ENCODE peak calls at places on chromosomes 6 and 20, in seven cellular contexts. W is BE2C, V is breast epithelium, Q is lower lobe of right lung, A is suprapubic skin, O is PC-9, M is heart left ventricle. L is an unnamed sample. For H3K4me1 and H3K27me3, the result is how much of the 10 kb centered on the place peaks cover.

GRCh38 chr6:149211046-149211571 is 106.4 kb upstream of the TAB2 start:
- DNase-seq in M (no peak), O (no peak), W (no peak), A (no peak), Q (no peak), V (no peak), L (no peak)

GRCh38 chr6:134750669-134751068 is 199.2 kb downstream of the ALDH8A1 start:
- DNase-seq in V (no peak), Q (no peak), M (no peak), A (no peak), O (no peak), W (no peak), L (no peak)

GRCh38 chr6:143510991-143511891 is at the start of gene FUCA2:
- DNase-seq in Q (peak), V (peak), A (peak), O (peak), W (peak), M (peak), L (peak)

GRCh38 chr20:22931653-22932052 is 103.5 kb upstream of the SSTR4 start:
- DNase-seq in O (no peak), Q (no peak), W (no peak), V (no peak), A (no peak), M (no peak), L (no peak)

GRCh38 chr20:37562695-37563480 is 35.2 kb upstream of the BLCAP start:
- DNase-seq in M (no peak), W (no peak), V (no peak), A (peak), O (no peak), Q (no peak), L (no peak)

GRCh38 chr20:59004493-59004762 is 2.6 kb downstream of the CTSZ start:
- DNase-seq in A (no peak), Q (peak), W (no peak), V (peak), O (no peak), M (peak), L (no peak)

GRCh38 chr6:28496099-28496779 is 19.4 kb downstream of the GPX6 start:
- DNase-seq in W (no peak), M (no peak), O (no peak), V (no peak), Q (no peak), A (no peak), L (no peak)

GRCh38 chr20:59955131-59955796 is 3.0 kb upstream of the CDH26 start:
- DNase-seq in Q (no peak), A (no peak), O (no peak), M (no peak), W (no peak), V (no peak), L (no peak)

GRCh38 chr6:15401769-15402250 is 155.9 kb downstream of the JARID2 start:
- DNase-seq in M (no peak), Q (no peak), O (no peak), W (no peak), A (no peak), V (no peak), L (peak)

GRCh38 chr20:62069741-62070216 is 4.1 kb upstream of the TAF4 start:
- DNase-seq in Q (no peak), M (no peak), V (no peak), W (no peak), O (no peak), A (no peak), L (no peak)

GRCh38 chr20:55200317-55200716 is 724.9 kb downstream of the DOK5 start:
- DNase-seq in A (no peak), Q (no peak), W (no peak), O (no peak), M (no peak), V (no peak), L (peak)

GRCh38 chr6:169224185-169224695 is 29.4 kb downstream of the THBS2 start:
- DNase-seq in M (no peak), O (no peak), V (no peak), Q (no peak), W (no peak), A (no peak), L (peak)

GRCh38 chr6:34513628-34514027 is 42.5 kb downstream of the SPDEF start:
- DNase-seq in A (no peak), V (no peak), M (no peak), Q (peak), W (no peak), O (no peak), L (no peak)

GRCh38 chr20:60220655-60221054 is 262.4 kb downstream of the CDH26 start:
- DNase-seq in O (no peak), Q (no peak), W (no peak), A (no peak), M (no peak), V (no peak), L (no peak)

GRCh38 chr20:39823239-39823638 is 861.1 kb downstream of the DHX35 start:
- DNase-seq in A (no peak), O (no peak), V (no peak), W (no peak), Q (no peak), M (peak), L (no peak)

GRCh38 chr20:2365666-2366065 is 15.0 kb upstream of the TGM6 start:
- DNase-seq in V (no peak), O (no peak), Q (no peak), W (no peak), M (no peak), A (no peak), L (no peak)

GRCh38 chr20:59811681-59812171 is 121.7 kb downstream of the SYCP2 start:
- DNase-seq in V (peak), O (no peak), Q (no peak), M (no peak), A (no peak), W (no peak), L (no peak)

GRCh38 chr20:61315319-61315718 is 63.3 kb downstream of the CDH4 start:
- DNase-seq in A (no peak), Q (no peak), W (no peak), V (no peak), O (no peak), M (no peak), L (no peak)

GRCh38 chr6:93040375-93040774 is 379.0 kb downstream of the EPHA7 start:
- DNase-seq in M (no peak), A (no peak), O (no peak), V (no peak), W (no peak), Q (no peak), L (no peak)

GRCh38 chr20:7980332-7981046 is 39.1 kb downstream of the TMX4 start:
- DNase-seq in M (no peak), O (peak), V (no peak), A (no peak), Q (no peak), W (peak), L (no peak)

GRCh38 chr6:100343678-100344077 is 121.0 kb downstream of the SIM1 start:
- DNase-seq in O (no peak), W (no peak), Q (no peak), M (no peak), V (no peak), A (no peak), L (no peak)

GRCh38 chr6:122555561-122555960 is 54.6 kb upstream of the PKIB start:
- DNase-seq in V (no peak), M (no peak), O (no peak), W (no peak), A (no peak), Q (no peak), L (no peak)

GRCh38 chr6:163338671-163339405 is 75.7 kb upstream of the QKI start:
- DNase-seq in O (no peak), A (no peak), V (no peak), W (no peak), M (peak), Q (no peak), L (no peak)

GRCh38 chr6:104957301-104958177 is 632 bp downstream of the LIN28B start:
- DNase-seq in M (peak), A (no peak), O (no peak), W (peak), Q (no peak), V (no peak), L (no peak)

GRCh38 chr6:105035299-105035698 is 78.4 kb downstream of the LIN28B start:
- DNase-seq in V (no peak), O (no peak), W (no peak), M (no peak), A (no peak), Q (no peak), L (no peak)

GRCh38 chr20:49278817-49279676 is 1.2 kb upstream of the ZNFX1 start:
- DNase-seq in W (no peak), A (no peak), Q (peak), O (peak), M (no peak), V (no peak), L (no peak)
- H3K4me1 ChIP-seq in W (under half), A (half or more), Q (half or more), O (half or more), M (half or more), V (under half), L (under half)

GRCh38 chr6:1552296-1552761 is 57.4 kb upstream of the FOXC1 start:
- DNase-seq in A (no peak), O (no peak), Q (no peak), V (no peak), M (no peak), W (no peak), L (no peak)
- TF ChIP-seq CTCF in A (peak), O (no peak), Q (peak), V (no peak), M (no peak), W (peak), L (peak)

GRCh38 chr6:146028835-146029572 is at the start of gene GRM1:
- DNase-seq in O (no peak), Q (no peak), W (no peak), M (no peak), A (no peak), V (no peak), L (no peak)
- H3K27me3 ChIP-seq in O (under half), Q (under half), W (half or more), M (under half), A (under half), V (under half), L (under half)

DNA sequence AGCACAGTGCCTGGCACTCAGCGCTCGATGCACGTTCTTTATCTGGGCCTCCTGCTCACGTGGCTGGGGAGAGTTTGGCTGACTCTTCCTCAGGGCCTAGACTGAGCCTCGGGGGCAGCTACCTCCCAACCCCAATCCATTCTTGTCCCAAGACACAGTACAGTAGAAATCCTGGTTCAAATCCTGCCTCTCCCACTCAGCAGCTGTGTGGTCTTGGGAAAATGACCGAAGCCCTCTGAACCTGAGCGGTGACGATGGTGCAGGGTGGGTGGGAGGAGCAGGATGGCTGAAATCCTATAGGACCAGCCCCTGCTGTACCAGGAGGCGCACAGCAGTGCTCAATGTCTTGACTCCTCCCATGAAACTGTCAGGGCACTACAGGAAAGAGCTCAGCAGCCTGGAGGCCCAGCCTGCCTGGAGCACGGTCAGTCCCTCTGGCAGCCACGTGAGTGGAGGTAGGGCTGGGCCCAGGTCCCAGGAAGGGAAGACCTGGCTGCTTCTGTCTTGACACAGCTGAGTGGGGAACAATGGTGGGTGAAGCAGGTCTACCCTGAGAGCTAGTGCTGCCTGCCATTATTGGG is 31.5 kb downstream of the PDRG1 start:
- DNase-seq in O (no peak), Q (no peak), V (no peak), W (no peak), A (no peak), M (no peak), L (no peak)
- H3K4me1 ChIP-seq in O (under half), Q (under half), V (under half), W (under half), A (under half), M (under half), L (under half)

GRCh38 chr6:20301256-20301655 is 89.0 kb upstream of the MBOAT1 start:
- DNase-seq in O (no peak), W (no peak), M (no peak), A (no peak), V (no peak), Q (no peak), L (no peak)

GRCh38 chr6:20310185-20310584 is 91.5 kb upstream of the E2F3 start:
- DNase-seq in Q (no peak), W (no peak), O (no peak), M (no peak), V (no peak), A (no peak), L (no peak)

GRCh38 chr6:20302702-20303251 is 90.5 kb upstream of the MBOAT1 start:
- DNase-seq in O (no peak), A (no peak), W (no peak), M (no peak), Q (no peak), V (no peak), L (no peak)

GRCh38 chr6:20302168-20302567 is 89.9 kb upstream of the MBOAT1 start:
- DNase-seq in W (no peak), O (no peak), Q (no peak), M (no peak), V (no peak), A (no peak), L (no peak)

DNA sequence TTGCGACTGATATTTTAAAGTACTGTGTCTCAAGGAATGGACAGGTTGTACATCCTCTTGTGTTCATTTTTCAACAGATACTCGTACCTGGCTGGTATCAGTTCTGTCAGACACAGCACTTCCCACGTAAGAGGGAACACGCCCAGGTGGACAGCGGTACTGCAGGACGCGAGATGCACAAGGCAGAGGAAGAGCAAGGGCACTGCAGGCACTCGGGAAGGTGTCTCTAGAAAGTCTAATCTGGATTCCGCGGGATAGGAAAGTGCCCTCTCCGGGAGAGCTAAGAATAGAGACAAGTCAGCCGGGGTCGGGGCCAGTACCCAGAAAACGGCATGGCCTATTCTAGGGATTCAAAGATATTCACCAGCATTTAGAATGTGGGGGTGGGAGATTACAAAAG is 94.2 kb upstream of the MBOAT1 start:
- DNase-seq in O (no peak), Q (no peak), M (no peak), W (no peak), A (no peak), V (no peak), L (no peak)
- TF ChIP-seq CTCF in O (no peak), Q (no peak), M (no peak), W (no peak), A (no peak), V (no peak), L (no peak)

GRCh38 chr6:1423578-1423977 is 34.2 kb downstream of the FOXF2 start:
- DNase-seq in A (no peak), V (no peak), W (no peak), O (no peak), M (no peak), Q (no peak), L (no peak)
- H3K27me3 ChIP-seq in A (under half), V (under half), W (under half), O (under half), M (under half), Q (under half), L (under half)

GRCh38 chr6:137806914-137807682 is 60.0 kb upstream of the TNFAIP3 start:
- DNase-seq in W (no peak), A (no peak), Q (no peak), V (no peak), O (no peak), M (no peak), L (no peak)
- H3K4me1 ChIP-seq in W (under half), A (under half), Q (under half), V (under half), O (under half), M (under half), L (under half)

GRCh38 chr6:84728602-84729001 is 35.8 kb downstream of the TBX18 start:
- DNase-seq in Q (no peak), W (no peak), M (no peak), O (no peak), A (no peak), V (no peak), L (peak)
- TF ChIP-seq CTCF in Q (no peak), W (peak), M (no peak), O (peak), A (no peak), V (peak), L (peak)

GRCh38 chr20:25059866-25060465 is 2.0 kb upstream of the ACSS1 start:
- DNase-seq in O (no peak), W (no peak), Q (no peak), A (no peak), M (peak), V (peak), L (no peak)
- H3K27me3 ChIP-seq in O (under half), W (half or more), Q (under half), A (under half), M (under half), V (under half), L (under half)

GRCh38 chr6:35977308-35977707 is 47.1 kb downstream of the SLC26A8 start:
- DNase-seq in W (no peak), O (no peak), Q (no peak), V (no peak), M (no peak), A (no peak), L (no peak)
- H3K4me1 ChIP-seq in W (under half), O (under half), Q (under half), V (under half), M (under half), A (under half), L (under half)

L was measured in foreskin keratinocyte.